ENCODE peak calls at places on chromosomes 2 and 18, in nine cellular contexts. One of them, this sample, is unnamed.

GRCh38 chr18:77030201-77030600 is 102.4 kb downstream of the MBP start:
- DNase-seq in ovary: no peak
- DNase-seq in breast epithelium: no peak
- DNase-seq in testis: no peak
- DNase-seq in esophagus squamous epithelium: no peak
- DNase-seq in body of pancreas: no peak
- DNase-seq in HepG2: no peak
- DNase-seq in stomach: no peak
- DNase-seq in sigmoid colon: no peak
- DNase-seq in this sample: no peak

GRCh38 chr18:22052405-22053105 is 116.8 kb upstream of the GATA6 start:
- DNase-seq in ovary: no peak
- DNase-seq in breast epithelium: no peak
- DNase-seq in testis: peak
- DNase-seq in esophagus squamous epithelium: no peak
- DNase-seq in body of pancreas: peak
- DNase-seq in HepG2: peak
- DNase-seq in stomach: no peak
- DNase-seq in sigmoid colon: no peak
- DNase-seq in this sample: no peak

GRCh38 chr2:157420771-157421323 is 23.0 kb downstream of the CYTIP start:
- DNase-seq in ovary: no peak
- DNase-seq in breast epithelium: no peak
- DNase-seq in testis: no peak
- DNase-seq in esophagus squamous epithelium: no peak
- DNase-seq in body of pancreas: no peak
- DNase-seq in HepG2: no peak
- DNase-seq in stomach: no peak
- DNase-seq in sigmoid colon: no peak
- DNase-seq in this sample: no peak

GRCh38 chr18:78898066-78898465 is 81.6 kb upstream of the SALL3 start:
- DNase-seq in ovary: no peak
- DNase-seq in breast epithelium: no peak
- DNase-seq in testis: no peak
- DNase-seq in esophagus squamous epithelium: no peak
- DNase-seq in body of pancreas: no peak
- DNase-seq in HepG2: no peak
- DNase-seq in stomach: no peak
- DNase-seq in sigmoid colon: no peak
- DNase-seq in this sample: no peak

GRCh38 chr2:164456599-164456998 is 164.7 kb downstream of the GRB14 start:
- DNase-seq in ovary: peak
- DNase-seq in breast epithelium: no peak
- DNase-seq in testis: no peak
- DNase-seq in esophagus squamous epithelium: no peak
- DNase-seq in body of pancreas: peak
- DNase-seq in HepG2: no peak
- DNase-seq in stomach: no peak
- DNase-seq in sigmoid colon: no peak
- DNase-seq in this sample: no peak

GRCh38 chr2:66962625-66963207 is 434.4 kb upstream of the ETAA1 start:
- DNase-seq in ovary: no peak
- DNase-seq in breast epithelium: no peak
- DNase-seq in testis: no peak
- DNase-seq in esophagus squamous epithelium: no peak
- DNase-seq in body of pancreas: no peak
- DNase-seq in HepG2: no peak
- DNase-seq in stomach: no peak
- DNase-seq in sigmoid colon: peak
- DNase-seq in this sample: no peak

GRCh38 chr2:108907822-108908716 is 81.0 kb downstream of the EDAR start:
- DNase-seq in ovary: no peak
- DNase-seq in breast epithelium: no peak
- DNase-seq in testis: peak
- DNase-seq in esophagus squamous epithelium: no peak
- DNase-seq in body of pancreas: no peak
- DNase-seq in HepG2: no peak
- DNase-seq in stomach: no peak
- DNase-seq in sigmoid colon: no peak
- DNase-seq in this sample: no peak

GRCh38 chr2:210541280-210541902 is 15.0 kb upstream of the CPS1 start:
- DNase-seq in ovary: no peak
- DNase-seq in breast epithelium: no peak
- DNase-seq in testis: no peak
- DNase-seq in esophagus squamous epithelium: no peak
- DNase-seq in body of pancreas: peak
- DNase-seq in HepG2: peak
- DNase-seq in stomach: no peak
- DNase-seq in sigmoid colon: no peak
- DNase-seq in this sample: no peak

GRCh38 chr2:7052404-7052803 is 135.2 kb downstream of the RNF144A start:
- DNase-seq in ovary: no peak
- DNase-seq in breast epithelium: no peak
- DNase-seq in testis: no peak
- DNase-seq in esophagus squamous epithelium: no peak
- DNase-seq in body of pancreas: no peak
- DNase-seq in HepG2: no peak
- DNase-seq in stomach: no peak
- DNase-seq in sigmoid colon: no peak
- DNase-seq in this sample: no peak

GRCh38 chr2:107062599-107063196 is 176.7 kb upstream of the ST6GAL2 start:
- DNase-seq in ovary: no peak
- DNase-seq in breast epithelium: no peak
- DNase-seq in testis: no peak
- DNase-seq in esophagus squamous epithelium: no peak
- DNase-seq in body of pancreas: no peak
- DNase-seq in HepG2: peak
- DNase-seq in stomach: no peak
- DNase-seq in sigmoid colon: no peak
- DNase-seq in this sample: no peak

GRCh38 chr2:195563857-195564512 is 93.0 kb upstream of the SLC39A10 start:
- DNase-seq in ovary: no peak
- DNase-seq in breast epithelium: no peak
- DNase-seq in testis: no peak
- DNase-seq in esophagus squamous epithelium: no peak
- DNase-seq in body of pancreas: no peak
- DNase-seq in HepG2: no peak
- DNase-seq in stomach: no peak
- DNase-seq in sigmoid colon: no peak
- DNase-seq in this sample: no peak

GRCh38 chr2:142223309-142223708 is 92.5 kb upstream of the LRP1B start:
- DNase-seq in ovary: no peak
- DNase-seq in breast epithelium: no peak
- DNase-seq in testis: no peak
- DNase-seq in esophagus squamous epithelium: no peak
- DNase-seq in body of pancreas: no peak
- DNase-seq in HepG2: no peak
- DNase-seq in stomach: no peak
- DNase-seq in sigmoid colon: no peak
- DNase-seq in this sample: no peak

GRCh38 chr2:176117823-176118376 is 1.3 kb downstream of the HOXD10 start:
- DNase-seq in ovary: no peak
- DNase-seq in breast epithelium: no peak
- DNase-seq in testis: no peak
- DNase-seq in esophagus squamous epithelium: no peak
- DNase-seq in body of pancreas: no peak
- DNase-seq in HepG2: no peak
- DNase-seq in stomach: no peak
- DNase-seq in sigmoid colon: no peak
- DNase-seq in this sample: no peak

GRCh38 chr18:79964330-79965118 is at the start of gene HSBP1L1:
- DNase-seq in ovary: peak
- DNase-seq in breast epithelium: peak
- DNase-seq in testis: peak
- DNase-seq in esophagus squamous epithelium: no peak
- DNase-seq in body of pancreas: peak
- DNase-seq in HepG2: peak
- DNase-seq in stomach: peak
- DNase-seq in sigmoid colon: peak
- DNase-seq in this sample: peak

GRCh38 chr2:37713258-37713700 is 41.8 kb upstream of the CDC42EP3 start:
- DNase-seq in ovary: no peak
- DNase-seq in breast epithelium: no peak
- DNase-seq in testis: no peak
- DNase-seq in esophagus squamous epithelium: no peak
- DNase-seq in body of pancreas: no peak
- DNase-seq in HepG2: no peak
- DNase-seq in stomach: no peak
- DNase-seq in sigmoid colon: no peak
- DNase-seq in this sample: no peak

GRCh38 chr2:48170281-48170680 is 264.0 kb upstream of the FBXO11 start:
- DNase-seq in ovary: no peak
- DNase-seq in breast epithelium: no peak
- DNase-seq in testis: no peak
- DNase-seq in esophagus squamous epithelium: no peak
- DNase-seq in body of pancreas: no peak
- DNase-seq in HepG2: no peak
- DNase-seq in stomach: no peak
- DNase-seq in sigmoid colon: no peak
- DNase-seq in this sample: no peak

GRCh38 chr2:191151315-191151698 is 513 bp upstream of the STAT4 start:
- DNase-seq in ovary: no peak
- DNase-seq in breast epithelium: no peak
- DNase-seq in testis: no peak
- DNase-seq in esophagus squamous epithelium: no peak
- DNase-seq in body of pancreas: no peak
- DNase-seq in HepG2: no peak
- DNase-seq in stomach: no peak
- DNase-seq in sigmoid colon: no peak
- DNase-seq in this sample: no peak

GRCh38 chr2:45891719-45892118 is 240.2 kb downstream of the PRKCE start:
- DNase-seq in ovary: no peak
- DNase-seq in breast epithelium: no peak
- DNase-seq in testis: no peak
- DNase-seq in esophagus squamous epithelium: no peak
- DNase-seq in body of pancreas: peak
- DNase-seq in HepG2: no peak
- DNase-seq in stomach: no peak
- DNase-seq in sigmoid colon: no peak
- DNase-seq in this sample: no peak

GRCh38 chr2:96927420-96928171 is 57.7 kb upstream of the SEMA4C start:
- DNase-seq in ovary: no peak
- DNase-seq in breast epithelium: peak
- DNase-seq in testis: peak
- DNase-seq in esophagus squamous epithelium: no peak
- DNase-seq in body of pancreas: peak
- DNase-seq in HepG2: no peak
- DNase-seq in stomach: peak
- DNase-seq in sigmoid colon: peak
- DNase-seq in this sample: peak

GRCh38 chr18:67864677-67865340 is 348.3 kb upstream of the DSEL start:
- DNase-seq in ovary: no peak
- DNase-seq in breast epithelium: no peak
- DNase-seq in testis: no peak
- DNase-seq in esophagus squamous epithelium: no peak
- DNase-seq in body of pancreas: no peak
- DNase-seq in HepG2: no peak
- DNase-seq in stomach: no peak
- DNase-seq in sigmoid colon: no peak
- DNase-seq in this sample: no peak

GRCh38 chr2:174615951-174616436 is 18.4 kb upstream of the WIPF1 start:
- DNase-seq in ovary: no peak
- DNase-seq in breast epithelium: no peak
- DNase-seq in testis: no peak
- DNase-seq in esophagus squamous epithelium: no peak
- DNase-seq in body of pancreas: no peak
- DNase-seq in HepG2: no peak
- DNase-seq in stomach: no peak
- DNase-seq in sigmoid colon: no peak
- DNase-seq in this sample: no peak

GRCh38 chr18:61842146-61842545 is 50.7 kb downstream of the RNF152 start:
- DNase-seq in ovary: no peak
- DNase-seq in breast epithelium: no peak
- DNase-seq in testis: no peak
- DNase-seq in esophagus squamous epithelium: no peak
- DNase-seq in body of pancreas: no peak
- DNase-seq in HepG2: no peak
- DNase-seq in stomach: no peak
- DNase-seq in sigmoid colon: no peak
- DNase-seq in this sample: no peak

GRCh38 chr2:109214651-109215371 is 85.8 kb downstream of the SH3RF3 start:
- DNase-seq in ovary: no peak
- DNase-seq in breast epithelium: no peak
- DNase-seq in testis: no peak
- DNase-seq in esophagus squamous epithelium: no peak
- DNase-seq in body of pancreas: no peak
- DNase-seq in HepG2: no peak
- DNase-seq in stomach: no peak
- DNase-seq in sigmoid colon: peak
- DNase-seq in this sample: no peak

GRCh38 chr2:1722692-1723091 is 21.6 kb downstream of the PXDN start:
- DNase-seq in ovary: no peak
- DNase-seq in breast epithelium: no peak
- DNase-seq in testis: no peak
- DNase-seq in esophagus squamous epithelium: no peak
- DNase-seq in body of pancreas: no peak
- DNase-seq in HepG2: no peak
- DNase-seq in stomach: no peak
- DNase-seq in sigmoid colon: no peak
- DNase-seq in this sample: no peak
- H3K27ac ChIP-seq in ovary: no peak
- H3K27ac ChIP-seq in breast epithelium: peak
- H3K27ac ChIP-seq in testis: no peak
- H3K27ac ChIP-seq in esophagus squamous epithelium: peak
- H3K27ac ChIP-seq in body of pancreas: no peak
- H3K27ac ChIP-seq in HepG2: no peak
- H3K27ac ChIP-seq in stomach: no peak
- H3K27ac ChIP-seq in sigmoid colon: no peak
- H3K27ac ChIP-seq in this sample: peak

GRCh38 chr2:60549250-60550150 is 4.0 kb downstream of the BCL11A start:
- DNase-seq in ovary: no peak
- DNase-seq in breast epithelium: no peak
- DNase-seq in testis: peak
- DNase-seq in esophagus squamous epithelium: no peak
- DNase-seq in body of pancreas: peak
- DNase-seq in HepG2: no peak
- DNase-seq in stomach: no peak
- DNase-seq in sigmoid colon: peak
- DNase-seq in this sample: peak
- TF ChIP-seq POLR2A in ovary: no peak
- TF ChIP-seq POLR2A in breast epithelium: no peak
- TF ChIP-seq POLR2A in testis: no peak
- TF ChIP-seq POLR2A in esophagus squamous epithelium: no peak
- TF ChIP-seq POLR2A in body of pancreas: no peak
- TF ChIP-seq POLR2A in HepG2: no peak
- TF ChIP-seq POLR2A in stomach: no peak
- TF ChIP-seq POLR2A in sigmoid colon: no peak
- TF ChIP-seq POLR2A in this sample: no peak

GRCh38 chr18:29145993-29146539 is 969.1 kb upstream of the CDH2 start:
- DNase-seq in ovary: no peak
- DNase-seq in breast epithelium: no peak
- DNase-seq in testis: no peak
- DNase-seq in esophagus squamous epithelium: no peak
- DNase-seq in body of pancreas: no peak
- DNase-seq in HepG2: no peak
- DNase-seq in stomach: no peak
- DNase-seq in sigmoid colon: no peak
- DNase-seq in this sample: no peak
- H3K27ac ChIP-seq in ovary: no peak
- H3K27ac ChIP-seq in breast epithelium: no peak
- H3K27ac ChIP-seq in testis: no peak
- H3K27ac ChIP-seq in esophagus squamous epithelium: no peak
- H3K27ac ChIP-seq in body of pancreas: no peak
- H3K27ac ChIP-seq in HepG2: no peak
- H3K27ac ChIP-seq in stomach: no peak
- H3K27ac ChIP-seq in sigmoid colon: no peak
- H3K27ac ChIP-seq in this sample: no peak

GRCh38 chr18:48230459-48231113 is 178.6 kb downstream of the ZBTB7C start:
- DNase-seq in ovary: no peak
- DNase-seq in breast epithelium: peak
- DNase-seq in testis: peak
- DNase-seq in esophagus squamous epithelium: no peak
- DNase-seq in body of pancreas: peak
- DNase-seq in HepG2: peak
- DNase-seq in stomach: peak
- DNase-seq in sigmoid colon: no peak
- DNase-seq in this sample: peak
- TF ChIP-seq POLR2A in ovary: no peak
- TF ChIP-seq POLR2A in breast epithelium: no peak
- TF ChIP-seq POLR2A in testis: no peak
- TF ChIP-seq POLR2A in esophagus squamous epithelium: no peak
- TF ChIP-seq POLR2A in body of pancreas: no peak
- TF ChIP-seq POLR2A in HepG2: no peak
- TF ChIP-seq POLR2A in stomach: no peak
- TF ChIP-seq POLR2A in sigmoid colon: no peak
- TF ChIP-seq POLR2A in this sample: no peak

This sample was measured in heart left ventricle.